ENCODE peak calls at places on chromosomes 7 and 10, in eight cellular contexts. U is cardiac muscle cell; D is fibroblast of gingiva; T is NCI-H2081; E is AG09309; M is stimulated activated CD8-positive, alpha-beta memory T cell treated with anti-CD3 and anti-CD28 coated beads, Interleukin-15, amount 100 ng/mL, for 48 hours; S is COR-L47; J is sciatic nerve. N is an unnamed sample.

GRCh38 chr7:68706291-68706690 is 892.0 kb upstream of the AUTS2 start:
- DNase-seq in D (peak), S (no peak), J (no peak), M (no peak), T (no peak), U (no peak), E (peak), N (no peak)

GRCh38 chr7:50339990-50340500 is 35.5 kb downstream of the IKZF1 start:
- DNase-seq in D (no peak), M (no peak), S (peak), E (no peak), U (no peak), T (no peak), J (no peak), N (no peak)

GRCh38 chr7:158782638-158783490 is 46.4 kb downstream of the ESYT2 start:
- DNase-seq in M (no peak), J (no peak), S (peak), E (no peak), T (no peak), D (peak), U (peak), N (no peak)

GRCh38 chr10:11551915-11552602 is 59.4 kb downstream of the USP6NL start:
- DNase-seq in J (no peak), D (peak), T (no peak), E (peak), U (no peak), M (no peak), S (no peak), N (no peak)

GRCh38 chr7:17710312-17710711 is 230.0 kb downstream of the SNX13 start:
- DNase-seq in D (no peak), E (no peak), U (no peak), M (no peak), S (no peak), T (no peak), J (no peak), N (no peak)

GRCh38 chr10:132296671-132297443 is 10.9 kb downstream of the STK32C start:
- DNase-seq in U (no peak), J (peak), S (no peak), E (no peak), M (no peak), D (no peak), T (no peak), N (no peak)

GRCh38 chr10:77635402-77636227 is 2.0 kb downstream of the KCNMA1 start:
- DNase-seq in D (no peak), U (no peak), S (no peak), T (no peak), E (no peak), M (no peak), J (no peak), N (no peak)

GRCh38 chr10:73517166-73517888 is 21.5 kb upstream of the PPP3CB start:
- DNase-seq in M (no peak), J (no peak), U (no peak), E (no peak), S (no peak), T (no peak), D (no peak), N (no peak)

GRCh38 chr10:78862328-78862640 is 206.5 kb upstream of the ZMIZ1 start:
- DNase-seq in U (no peak), D (no peak), T (no peak), S (no peak), M (no peak), E (no peak), J (no peak), N (no peak)

GRCh38 chr10:28560617-28561016 is 27.7 kb downstream of the WAC start:
- DNase-seq in J (no peak), S (no peak), T (no peak), D (no peak), E (no peak), M (no peak), U (no peak), N (no peak)

GRCh38 chr7:73999664-74000420 is 28.1 kb upstream of the ELN start:
- DNase-seq in S (no peak), E (peak), U (no peak), T (no peak), D (peak), J (no peak), M (no peak), N (no peak)

GRCh38 chr10:42950606-42951485 is 126.0 kb upstream of the RET start:
- DNase-seq in E (no peak), J (no peak), T (no peak), U (no peak), D (no peak), M (no peak), S (no peak), N (no peak)

GRCh38 chr10:25890995-25891394 is 43.0 kb upstream of the MYO3A start:
- DNase-seq in E (no peak), J (no peak), D (no peak), M (no peak), S (no peak), T (no peak), U (no peak), N (no peak)

GRCh38 chr7:45196374-45196773 is 38.8 kb downstream of the RAMP3 start:
- DNase-seq in T (no peak), U (no peak), S (no peak), E (no peak), D (no peak), J (no peak), M (peak), N (no peak)

GRCh38 chr10:34017281-34017680 is 682.8 kb upstream of the NRP1 start:
- DNase-seq in J (no peak), T (no peak), D (no peak), E (no peak), S (no peak), M (no peak), U (no peak), N (no peak)

GRCh38 chr10:124576526-124577420 is 115.2 kb downstream of the LHPP start:
- DNase-seq in U (no peak), J (no peak), S (no peak), M (no peak), E (no peak), D (no peak), T (no peak), N (no peak)

GRCh38 chr7:151697515-151697895 is 177.8 kb upstream of the RHEB start:
- DNase-seq in M (no peak), U (no peak), T (no peak), E (no peak), J (no peak), S (no peak), D (no peak), N (no peak)